ENCODE peak calls at places on chromosome 10, in eight cellular contexts. F is amniotic epithelial cell; B is GM03348; Z is stimulated activated CD4-positive, alpha-beta T cell treated with anti-CD3 and anti-CD28 coated beads, Interleukin-4, amount 100 ng/mL, for 1 hour; A is NCI-H2029; Y is sigmoid colon; U is T-helper 1 cell; H is NCI-H774. J is an unnamed sample.

GRCh38 chr10:76644481-76644880 is 993.1 kb downstream of the KCNMA1 start:
- DNase-seq in F (no peak), B (no peak), Z (no peak), A (no peak), Y (no peak), U (no peak), H (no peak), J (no peak)

GRCh38 chr10:88544140-88544870 is 38.8 kb downstream of the RNLS start:
- DNase-seq in F (peak; percentile 34), B (no peak), Z (no peak), A (no peak), Y (no peak), U (no peak), H (no peak), J (no peak)

GRCh38 chr10:50275650-50276235 is 24.4 kb upstream of the ASAH2 start:
- DNase-seq in F (peak; percentile 6), B (peak; percentile 24), Z (peak; percentile 31), A (no peak), Y (no peak), U (peak; percentile 20), H (peak; percentile 7), J (no peak)

GRCh38 chr10:62036186-62037081 is 134.9 kb downstream of the ARID5B start:
- DNase-seq in F (no peak), B (no peak), Z (no peak), A (no peak), Y (no peak), U (no peak), H (no peak), J (no peak)

GRCh38 chr10:7235376-7235775 is 175.5 kb downstream of the SFMBT2 start:
- DNase-seq in F (no peak), B (no peak), Z (no peak), A (no peak), Y (no peak), U (no peak), H (no peak), J (no peak)

GRCh38 chr10:114855776-114856543 is 34.4 kb downstream of the FHIP2A start:
- DNase-seq in F (peak; percentile 67), B (peak; percentile 15), Z (no peak), A (no peak), Y (no peak), U (no peak), H (no peak), J (no peak)

GRCh38 chr10:28587970-28588290 is 55.0 kb downstream of the WAC start:
- DNase-seq in F (peak; percentile 88), B (peak; percentile 34), Z (no peak), A (no peak), Y (no peak), U (no peak), H (no peak), J (no peak)

GRCh38 chr10:14926061-14926470 is 27.8 kb downstream of the DCLRE1C start:
- DNase-seq in F (no peak), B (no peak), Z (no peak), A (no peak), Y (no peak), U (no peak), H (peak; percentile 79), J (no peak)

GRCh38 chr10:27474741-27475140 is 29.4 kb upstream of the RAB18 start:
- DNase-seq in F (no peak), B (no peak), Z (no peak), A (no peak), Y (no peak), U (no peak), H (no peak), J (no peak)

GRCh38 chr10:974038-974784 is 14.0 kb upstream of the GTPBP4 start:
- DNase-seq in F (no peak), B (no peak), Z (no peak), A (peak; percentile 13), Y (no peak), U (no peak), H (peak; percentile 93), J (peak; percentile 74)

GRCh38 chr10:132146271-132146671 is 40.5 kb upstream of the DPYSL4 start:
- DNase-seq in F (no peak), B (no peak), Z (no peak), A (no peak), Y (no peak), U (no peak), H (no peak), J (no peak)

GRCh38 chr10:16116404-16117304 is 256.3 kb upstream of the MINDY3 start:
- DNase-seq in F (peak; percentile 1), B (peak; percentile 20), Z (no peak), A (no peak), Y (no peak), U (peak; percentile 3), H (no peak), J (no peak)

GRCh38 chr10:95755511-95756004 is 405 bp upstream of the ENTPD1 start:
- DNase-seq in F (no peak), B (no peak), Z (no peak), A (no peak), Y (peak; percentile 78), U (no peak), H (no peak), J (no peak)

GRCh38 chr10:67666416-67667043 is 29.5 kb downstream of the CTNNA3 start:
- DNase-seq in F (peak; percentile 57), B (peak; percentile 33), Z (no peak), A (no peak), Y (no peak), U (peak; percentile 13), H (no peak), J (peak; percentile 0)

GRCh38 chr10:72087392-72087968 is 871 bp downstream of the SPOCK2 start:
- DNase-seq in F (no peak), B (peak; percentile 25), Z (peak; percentile 56), A (no peak), Y (no peak), U (peak; percentile 60), H (no peak), J (no peak)

GRCh38 chr10:69731698-69732097 is 70.0 kb upstream of the COL13A1 start:
- DNase-seq in F (no peak), B (no peak), Z (no peak), A (no peak), Y (peak; percentile 53), U (no peak), H (no peak), J (no peak)

GRCh38 chr10:124482876-124483275 is 21.3 kb downstream of the LHPP start:
- DNase-seq in F (no peak), B (no peak), Z (no peak), A (no peak), Y (no peak), U (no peak), H (no peak), J (no peak)

GRCh38 chr10:93406367-93407145 is 75.6 kb downstream of the MYOF start:
- DNase-seq in F (peak; percentile 85), B (no peak), Z (no peak), A (no peak), Y (no peak), U (no peak), H (no peak), J (no peak)

GRCh38 chr10:17454181-17454800 is at the start of gene ST8SIA6:
- DNase-seq in F (peak; percentile 32), B (peak; percentile 82), Z (peak; percentile 53), A (no peak), Y (no peak), U (peak; percentile 72), H (no peak), J (no peak)

GRCh38 chr10:63217120-63217605 is 84.0 kb downstream of the NRBF2 start:
- DNase-seq in F (peak; percentile 57), B (peak; percentile 58), Z (no peak), A (no peak), Y (no peak), U (peak; percentile 53), H (no peak), J (peak; percentile 27)

GRCh38 chr10:96721207-96721572 is 876 bp upstream of the PIK3AP1 start:
- DNase-seq in F (no peak), B (no peak), Z (no peak), A (no peak), Y (no peak), U (no peak), H (no peak), J (peak; percentile 27)

GRCh38 chr10:2980791-2981360 is 86.5 kb upstream of the PFKP start:
- DNase-seq in F (peak; percentile 78), B (peak; percentile 17), Z (no peak), A (no peak), Y (no peak), U (no peak), H (no peak), J (no peak)

GRCh38 chr10:49735848-49736563 is 26.1 kb downstream of the OGDHL start:
- DNase-seq in F (no peak), B (no peak), Z (no peak), A (no peak), Y (no peak), U (no peak), H (no peak), J (no peak)

GRCh38 chr10:72846225-72846624 is 47.3 kb upstream of the OIT3 start:
- DNase-seq in F (peak; percentile 85), B (peak; percentile 17), Z (no peak), A (no peak), Y (no peak), U (peak; percentile 2), H (no peak), J (no peak)

GRCh38 chr10:130443236-130443635 is 307.0 kb downstream of the GLRX3 start:
- DNase-seq in F (no peak), B (no peak), Z (no peak), A (no peak), Y (peak; percentile 26), U (no peak), H (no peak), J (no peak)

J was measured in DMS79 treated with DMSO at 0.1 percent for 48 hours.